ENCODE peak calls at places on chromosome 21, in four cellular contexts. P, V, I and E are unnamed samples.

GRCh38 chr21:45951676-45952075 is 29.9 kb upstream of the COL6A1 start:
- DNase-seq in P (no peak), V (no peak), I (no peak), E (no peak)

GRCh38 chr21:38985423-38986378 is 180.0 kb downstream of the ETS2 start:
- DNase-seq in P (peak; percentile 91), V (peak; percentile 96), I (peak; percentile 91), E (peak; percentile 38)

GRCh38 chr21:35015435-35016024 is 33.6 kb downstream of the RUNX1 start:
- DNase-seq in P (no peak), V (no peak), I (no peak), E (no peak)

GRCh38 chr21:17987328-17987727 is 168.2 kb upstream of the C21orf91 start:
- DNase-seq in P (no peak), V (no peak), I (no peak), E (no peak)

GRCh38 chr21:44850905-44851657 is 22.4 kb downstream of the PTTG1IP start:
- DNase-seq in P (peak; percentile 66), V (no peak), I (no peak), E (no peak)

GRCh38 chr21:42360317-42360716 is 6.0 kb downstream of the TFF1 start:
- DNase-seq in P (no peak), V (no peak), I (no peak), E (peak; percentile 19)

GRCh38 chr21:36589352-36589971 is 109.5 kb upstream of the SIM2 start:
- DNase-seq in P (no peak), V (peak; percentile 10), I (peak; percentile 63), E (peak; percentile 71)

GRCh38 chr21:45415188-45415942 is 10.4 kb downstream of the COL18A1 start:
- DNase-seq in P (peak; percentile 69), V (no peak), I (no peak), E (no peak)

GRCh38 chr21:34598931-34599400 is 15.9 kb downstream of the RCAN1 start:
- DNase-seq in P (no peak), V (no peak), I (peak; percentile 52), E (no peak)

GRCh38 chr21:36732217-36732616 is 33.3 kb downstream of the SIM2 start:
- DNase-seq in P (no peak), V (no peak), I (no peak), E (no peak)

GRCh38 chr21:28923439-28923975 is 69.2 kb downstream of the LTN1 start:
- DNase-seq in P (no peak), V (no peak), I (no peak), E (no peak)

GRCh38 chr21:30733026-30733425 is 14.0 kb downstream of the KRTAP21-2 start:
- DNase-seq in P (no peak), V (no peak), I (no peak), E (no peak)